ENCODE peak calls at places on chromosomes 2 and 18, in nine cellular contexts. J is A549; O is kidney; F is aorta; T is AG04450; L is uterus; P is CD4-positive, alpha-beta T cell; N is ovary; K is stomach. U is an unnamed sample.

GRCh38 chr2:129717560-129718128 is 261.8 kb upstream of the RAB6C start:
- DNase-seq in J (no peak), O (no peak), F (no peak), T (no peak), L (no peak), P (no peak), N (no peak), K (no peak), U (no peak)

GRCh38 chr2:218325566-218326160 is 31.0 kb upstream of the CATIP start:
- DNase-seq in J (no peak), O (no peak), F (no peak), T (no peak), L (no peak), P (no peak), N (no peak), K (no peak), U (no peak)

GRCh38 chr18:44731866-44732555 is 51.3 kb downstream of the SETBP1 start:
- DNase-seq in J (no peak), O (no peak), F (no peak), T (no peak), L (no peak), P (no peak), N (no peak), K (no peak), U (no peak)

GRCh38 chr2:203782262-203782976 is 76.0 kb downstream of the CD28 start:
- DNase-seq in J (peak), O (no peak), F (no peak), T (peak), L (no peak), P (peak), N (no peak), K (peak), U (peak)

GRCh38 chr2:144389151-144389929 is 130.6 kb downstream of the ZEB2 start:
- DNase-seq in J (no peak), O (peak), F (no peak), T (no peak), L (no peak), P (no peak), N (no peak), K (peak), U (no peak)

GRCh38 chr2:234495801-234496441 is 960 bp downstream of the ARL4C start:
- DNase-seq in J (no peak), O (peak), F (peak), T (no peak), L (no peak), P (peak), N (no peak), K (peak), U (no peak)

GRCh38 chr2:40466332-40466731 is 14.4 kb upstream of the SLC8A1 start:
- DNase-seq in J (no peak), O (no peak), F (no peak), T (no peak), L (no peak), P (no peak), N (no peak), K (no peak), U (no peak)

GRCh38 chr2:219274392-219274921 is 4.7 kb upstream of the DNAJB2 start:
- DNase-seq in J (peak), O (peak), F (peak), T (peak), L (no peak), P (no peak), N (no peak), K (no peak), U (peak)

GRCh38 chr2:177383935-177384334 is 8.6 kb upstream of the AGPS start:
- DNase-seq in J (no peak), O (no peak), F (no peak), T (no peak), L (no peak), P (no peak), N (no peak), K (no peak), U (no peak)

GRCh38 chr2:174749793-174750192 is 14.5 kb downstream of the CHRNA1 start:
- DNase-seq in J (no peak), O (no peak), F (no peak), T (no peak), L (no peak), P (no peak), N (no peak), K (no peak), U (no peak)

GRCh38 chr18:12599543-12599942 is 58.4 kb downstream of the SPIRE1 start:
- DNase-seq in J (no peak), O (no peak), F (no peak), T (no peak), L (no peak), P (no peak), N (no peak), K (no peak), U (no peak)

GRCh38 chr18:74283255-74283554 is 8.6 kb downstream of the CYB5A start:
- DNase-seq in J (no peak), O (no peak), F (no peak), T (no peak), L (no peak), P (no peak), N (no peak), K (no peak), U (no peak)

GRCh38 chr2:131143803-131144202 is 38.7 kb downstream of the PLEKHB2 start:
- DNase-seq in J (no peak), O (no peak), F (no peak), T (no peak), L (no peak), P (no peak), N (no peak), K (no peak), U (no peak)

GRCh38 chr2:186036862-186037449 is 298.4 kb downstream of the FSIP2 start:
- DNase-seq in J (no peak), O (no peak), F (no peak), T (no peak), L (no peak), P (no peak), N (no peak), K (no peak), U (no peak)

GRCh38 chr2:170822292-170822884 is 5.7 kb downstream of the GAD1 start:
- DNase-seq in J (no peak), O (no peak), F (no peak), T (no peak), L (no peak), P (peak), N (no peak), K (no peak), U (peak)

GRCh38 chr2:10278029-10278762 is 24.5 kb upstream of the HPCAL1 start:
- DNase-seq in J (no peak), O (peak), F (peak), T (no peak), L (peak), P (no peak), N (peak), K (no peak), U (peak)

GRCh38 chr2:122210898-122211605 is 455.6 kb downstream of the TSN start:
- DNase-seq in J (no peak), O (no peak), F (no peak), T (no peak), L (no peak), P (no peak), N (no peak), K (no peak), U (no peak)

GRCh38 chr2:171086352-171087290 is 74.1 kb downstream of the TLK1 start:
- DNase-seq in J (peak), O (no peak), F (no peak), T (peak), L (no peak), P (peak), N (no peak), K (peak), U (peak)

GRCh38 chr18:42401131-42401673 is 446.2 kb downstream of the PIK3C3 start:
- DNase-seq in J (no peak), O (no peak), F (no peak), T (no peak), L (no peak), P (no peak), N (no peak), K (no peak), U (no peak)

GRCh38 chr2:202718614-202719013 is 83.8 kb downstream of the FAM117B start:
- DNase-seq in J (peak), O (no peak), F (no peak), T (peak), L (no peak), P (no peak), N (no peak), K (no peak), U (no peak)

GRCh38 chr2:153770359-153770991 is 101.2 kb upstream of the GALNT13 start:
- DNase-seq in J (no peak), O (no peak), F (no peak), T (no peak), L (no peak), P (no peak), N (no peak), K (no peak), U (no peak)

GRCh38 chr2:72112981-72113846 is 34.4 kb downstream of the CYP26B1 start:
- DNase-seq in J (no peak), O (no peak), F (no peak), T (no peak), L (no peak), P (no peak), N (no peak), K (no peak), U (no peak)

GRCh38 chr2:162025121-162025911 is 48.7 kb downstream of the DPP4 start:
- DNase-seq in J (no peak), O (no peak), F (no peak), T (peak), L (no peak), P (no peak), N (no peak), K (no peak), U (no peak)

GRCh38 chr18:62634471-62634870 is 80.9 kb upstream of the PHLPP1 start:
- DNase-seq in J (no peak), O (no peak), F (no peak), T (no peak), L (no peak), P (no peak), N (no peak), K (no peak), U (no peak)

GRCh38 chr18:23260932-23261590 is 125.8 kb downstream of the CABLES1 start:
- DNase-seq in J (no peak), O (no peak), F (no peak), T (no peak), L (no peak), P (no peak), N (no peak), K (no peak), U (no peak)
- H3K27ac ChIP-seq in J (no peak), O (peak), F (peak), T (no peak), L (peak), P (no peak), N (no peak), K (peak), U (no peak)

DNA sequence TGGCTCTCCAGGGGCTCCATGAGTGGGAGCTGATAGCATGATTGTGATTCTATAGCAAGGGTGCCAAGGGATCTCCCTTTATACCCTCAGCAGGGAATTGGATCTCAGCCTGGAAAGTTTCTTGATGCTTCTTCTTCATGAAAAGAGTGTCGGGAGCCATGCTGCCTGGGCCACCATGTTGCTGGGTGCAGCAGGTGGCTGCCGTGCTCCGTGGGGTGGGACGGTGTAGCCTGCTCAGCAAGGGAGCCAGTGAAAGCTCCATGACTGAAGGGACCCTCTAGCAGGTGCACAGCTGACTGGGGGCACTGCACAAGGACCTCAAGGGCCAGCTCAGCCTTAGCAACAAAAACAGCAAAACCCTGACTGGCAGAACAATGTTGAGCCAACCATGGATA is 368.9 kb upstream of the HS6ST1 start:
- DNase-seq in J (no peak), O (no peak), F (no peak), T (no peak), L (no peak), P (no peak), N (no peak), K (peak), U (no peak)
- H3K27ac ChIP-seq in J (no peak), O (no peak), F (no peak), T (no peak), L (no peak), P (no peak), N (no peak), K (no peak), U (no peak)

DNA sequence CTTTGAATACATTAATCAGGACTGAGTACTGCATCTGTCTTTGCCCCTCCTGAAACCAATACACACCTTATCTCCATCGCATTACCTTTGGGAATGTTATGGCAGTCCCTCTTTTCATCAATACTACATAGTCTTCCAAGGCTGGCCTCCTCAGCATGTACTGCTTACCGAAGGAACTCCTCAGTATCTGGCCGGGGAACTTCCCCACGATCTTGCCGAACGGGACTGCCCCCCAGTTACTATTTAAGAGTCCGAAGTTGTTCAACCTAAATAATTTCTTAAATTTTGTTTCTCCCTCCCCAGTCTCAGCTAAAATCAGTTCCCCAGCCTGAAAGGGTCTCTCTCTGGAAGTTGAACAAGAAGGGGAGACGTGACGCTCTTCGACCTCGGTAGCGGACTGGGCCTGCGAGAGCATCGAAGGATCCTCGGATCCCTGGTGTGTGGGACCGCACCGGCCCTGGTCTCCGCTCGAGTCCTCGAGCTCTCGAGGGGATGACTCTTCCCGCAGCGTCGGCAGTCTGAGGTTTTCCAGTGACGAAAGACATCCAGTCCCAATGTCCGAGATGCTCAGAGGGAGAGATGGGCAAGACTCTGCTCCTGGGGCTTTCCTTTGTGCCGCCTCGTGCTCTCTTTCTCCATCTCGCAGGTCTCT is 489 bp downstream of the TRMT61B start:
- DNase-seq in J (no peak), O (peak), F (no peak), T (no peak), L (no peak), P (no peak), N (no peak), K (no peak), U (no peak)
- H3K27ac ChIP-seq in J (peak), O (peak), F (peak), T (peak), L (peak), P (peak), N (peak), K (peak), U (peak)

DNA sequence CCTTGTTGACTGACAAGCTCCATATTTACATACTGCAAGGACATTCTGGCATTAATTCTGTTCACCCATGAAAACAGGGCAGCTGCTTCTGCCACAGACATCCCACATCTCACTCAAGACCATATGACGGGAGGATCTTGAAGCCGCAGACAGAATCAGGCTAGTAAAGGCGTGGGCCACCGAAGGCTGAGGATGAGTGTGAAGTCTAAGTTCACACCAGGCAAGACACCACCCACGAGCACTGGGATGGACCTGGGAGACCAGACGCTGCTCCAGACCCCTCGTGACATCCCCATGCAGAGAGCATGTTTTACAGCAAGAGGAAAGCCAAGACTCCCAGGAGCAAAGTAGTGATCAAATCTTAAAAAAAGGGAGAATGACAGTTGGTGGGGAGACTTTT is 3.2 kb downstream of the FHL2 start:
- DNase-seq in J (no peak), O (no peak), F (no peak), T (no peak), L (no peak), P (no peak), N (peak), K (no peak), U (peak)
- H3K27ac ChIP-seq in J (peak), O (no peak), F (no peak), T (no peak), L (no peak), P (no peak), N (peak), K (peak), U (peak)

GRCh38 chr2:207925601-207926000 is 99.7 kb downstream of the PLEKHM3 start:
- DNase-seq in J (no peak), O (no peak), F (no peak), T (no peak), L (no peak), P (no peak), N (no peak), K (no peak), U (no peak)

GRCh38 chr2:207926133-207927076 is 98.9 kb downstream of the PLEKHM3 start:
- DNase-seq in J (no peak), O (no peak), F (no peak), T (peak), L (peak), P (no peak), N (peak), K (no peak), U (no peak)

GRCh38 chr2:207919164-207919919 is 106.0 kb downstream of the PLEKHM3 start:
- DNase-seq in J (no peak), O (no peak), F (no peak), T (no peak), L (no peak), P (no peak), N (no peak), K (no peak), U (no peak)

GRCh38 chr2:207920721-207921120 is 104.6 kb downstream of the PLEKHM3 start:
- DNase-seq in J (no peak), O (no peak), F (no peak), T (no peak), L (no peak), P (no peak), N (no peak), K (no peak), U (no peak)
- H3K27ac ChIP-seq in J (no peak), O (no peak), F (no peak), T (no peak), L (peak), P (no peak), N (no peak), K (no peak), U (no peak)

DNA sequence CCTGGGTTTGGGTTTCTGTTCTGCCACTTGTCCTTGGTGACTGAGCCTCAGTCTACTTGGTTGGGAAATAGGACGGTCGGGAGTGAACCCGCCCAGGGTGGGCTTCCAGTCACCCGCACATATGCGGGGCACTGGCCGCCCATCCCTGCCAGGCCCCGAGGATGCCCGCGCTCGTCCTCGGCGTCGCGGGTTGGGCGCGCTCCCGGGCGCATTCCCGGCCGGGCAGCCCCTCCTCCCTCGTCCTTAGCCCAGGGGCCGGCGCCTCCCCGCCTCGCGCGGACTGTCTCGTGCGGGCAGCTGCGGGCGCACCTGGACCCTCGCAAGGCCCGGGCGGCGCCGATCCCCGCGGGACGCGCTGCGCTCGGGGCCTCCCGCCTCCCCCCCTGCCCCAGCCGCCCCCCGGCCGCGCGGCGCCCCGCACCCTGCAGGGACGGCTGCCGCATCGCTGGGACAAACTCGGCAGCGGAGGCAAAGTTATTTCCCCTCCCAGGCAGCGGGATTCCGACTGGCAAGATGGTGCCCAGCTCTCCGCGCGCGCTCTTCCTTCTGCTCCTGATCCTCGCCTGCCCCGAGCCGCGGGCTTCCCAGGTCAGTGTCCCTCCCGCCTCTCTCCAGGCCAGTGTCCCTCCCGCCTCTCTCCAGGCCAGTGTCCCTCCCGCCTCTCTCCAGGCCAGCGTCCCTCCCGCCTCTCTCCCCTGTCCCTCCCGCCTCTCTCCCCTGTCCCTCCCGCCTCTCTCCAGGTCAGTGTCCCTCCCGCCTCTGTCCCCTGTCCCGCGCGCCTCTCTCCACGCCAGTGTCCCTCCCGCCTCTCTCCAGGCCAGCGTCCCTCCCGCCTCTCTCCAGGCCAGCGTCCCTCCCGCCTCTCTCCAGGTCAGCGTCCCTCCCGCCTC is at the start of gene FBLN7:
- DNase-seq in J (no peak), O (peak), F (no peak), T (no peak), L (no peak), P (peak), N (no peak), K (no peak), U (no peak)
- H3K27ac ChIP-seq in J (peak), O (no peak), F (no peak), T (no peak), L (peak), P (no peak), N (no peak), K (no peak), U (no peak)

DNA sequence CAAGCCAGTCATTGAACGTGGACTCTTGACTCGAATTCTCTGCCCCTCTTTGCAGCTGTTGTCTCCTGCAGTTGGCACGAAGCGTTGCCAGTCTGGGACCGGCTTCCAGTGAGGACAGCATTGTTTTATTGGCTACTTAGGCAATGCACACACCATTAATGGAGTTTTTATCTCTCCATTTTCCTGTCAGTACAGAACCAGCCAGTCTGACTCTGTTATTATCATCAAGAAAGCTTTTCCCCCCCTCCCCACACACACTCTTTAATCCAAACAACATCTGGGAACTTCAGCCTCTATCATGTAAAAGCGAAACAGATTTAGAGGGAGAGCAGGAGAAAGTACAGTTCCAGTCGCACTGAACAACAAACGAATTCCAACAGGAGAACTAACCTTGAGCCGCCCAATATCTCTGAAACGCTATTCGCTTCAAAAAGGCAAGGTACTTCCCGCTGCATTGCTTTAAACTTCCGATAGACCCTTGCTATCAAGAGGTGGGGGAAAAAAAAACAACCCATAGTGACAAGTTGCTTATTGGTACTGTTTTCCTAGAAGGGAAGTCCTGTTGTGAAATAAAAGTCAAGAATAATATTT is 38.2 kb downstream of the ACVR1 start:
- DNase-seq in J (no peak), O (no peak), F (no peak), T (no peak), L (no peak), P (no peak), N (no peak), K (no peak), U (peak)
- H3K27ac ChIP-seq in J (peak), O (peak), F (peak), T (peak), L (peak), P (no peak), N (peak), K (peak), U (peak)

GRCh38 chr2:97712693-97713295 is 582 bp upstream of the ZAP70 start:
- DNase-seq in J (no peak), O (peak), F (peak), T (no peak), L (no peak), P (peak), N (peak), K (no peak), U (no peak)
- H3K27ac ChIP-seq in J (no peak), O (no peak), F (no peak), T (no peak), L (no peak), P (peak), N (no peak), K (peak), U (no peak)